ENCODE peak calls at places on chromosomes 1 and 21, in seven cellular contexts. M is iris pigment epithelial cell, Q is endothelial cell, S is WTC11, E is fibroblast of mammary gland, R is left cardiac atrium, F is colonic mucosa. V is an unnamed sample.

GRCh38 chr1:42282024-42282579 is 52.9 kb downstream of the FOXJ3 start:
- DNase-seq in M (peak; percentile 82), Q (no peak), S (no peak), E (peak; percentile 86), R (no peak), F (no peak), V (peak; percentile 7)

GRCh38 chr21:35924714-35925301 is 135.5 kb downstream of the SETD4 start:
- DNase-seq in M (peak; percentile 72), Q (no peak), S (no peak), E (peak; percentile 99), R (no peak), F (no peak), V (no peak)

GRCh38 chr1:211155040-211155439 is 21.1 kb upstream of the KCNH1 start:
- DNase-seq in M (no peak), Q (no peak), S (no peak), E (peak; percentile 40), R (no peak), F (no peak), V (no peak)

GRCh38 chr1:231799363-231799986 is 172.9 kb downstream of the DISC1 start:
- DNase-seq in M (no peak), Q (no peak), S (no peak), E (peak; percentile 52), R (no peak), F (no peak), V (no peak)

GRCh38 chr1:121522061-121522759 is 337.4 kb downstream of the SRGAP2C start:
- DNase-seq in M (no peak), Q (no peak), S (no peak), E (no peak), R (no peak), F (no peak), V (peak; percentile 4)

GRCh38 chr1:60281360-60281932 is 207.9 kb upstream of the C1orf87 start:
- DNase-seq in M (peak; percentile 91), Q (peak; percentile 73), S (peak; percentile 72), E (peak; percentile 76), R (peak; percentile 65), F (peak; percentile 68), V (peak; percentile 87)

GRCh38 chr1:180366386-180367068 is 135.8 kb downstream of the ACBD6 start:
- DNase-seq in M (peak; percentile 65), Q (no peak), S (no peak), E (no peak), R (no peak), F (no peak), V (peak; percentile 46)

GRCh38 chr1:75632350-75632949 is 21.5 kb upstream of the SLC44A5 start:
- DNase-seq in M (peak; percentile 39), Q (peak; percentile 45), S (no peak), E (peak; percentile 30), R (no peak), F (no peak), V (peak; percentile 46)

GRCh38 chr1:79198841-79199240 is 192.3 kb upstream of the ADGRL4 start:
- DNase-seq in M (peak; percentile 72), Q (no peak), S (no peak), E (peak; percentile 73), R (no peak), F (no peak), V (peak; percentile 0)

GRCh38 chr21:28393279-28393678 is 599.4 kb downstream of the LTN1 start:
- DNase-seq in M (peak; percentile 11), Q (no peak), S (no peak), E (no peak), R (no peak), F (peak; percentile 71), V (peak; percentile 76)

GRCh38 chr1:14377386-14377785 is 221.1 kb upstream of the KAZN start:
- DNase-seq in M (peak; percentile 6), Q (no peak), S (no peak), E (peak; percentile 59), R (no peak), F (no peak), V (no peak)

GRCh38 chr1:50978144-50978851 is 8.3 kb downstream of the CDKN2C start:
- DNase-seq in M (peak; percentile 22), Q (peak; percentile 47), S (peak; percentile 85), E (peak; percentile 63), R (peak; percentile 76), F (peak; percentile 76), V (peak; percentile 92)

GRCh38 chr1:113140588-113141446 is 67.8 kb downstream of the LRIG2 start:
- DNase-seq in M (peak; percentile 69), Q (peak; percentile 63), S (peak; percentile 67), E (peak; percentile 73), R (peak; percentile 61), F (peak; percentile 73), V (peak; percentile 66)

V was measured in NCI-H69.